ENCODE peak calls at places on chromosome 6, in six cellular contexts. One of them, this sample, is unnamed.

GRCh38 chr6:170464524-170464979 is 88.6 kb downstream of the PSMB1 start:
- DNase-seq in neural progenitor cell: no peak
- DNase-seq in HCT116: no peak
- DNase-seq in MM.1S: no peak
- DNase-seq in GM23248: no peak
- DNase-seq in SK-N-SH: no peak
- DNase-seq in this sample: no peak

GRCh38 chr6:21381336-21381963 is 212.1 kb upstream of the SOX4 start:
- DNase-seq in neural progenitor cell: no peak
- DNase-seq in HCT116: no peak
- DNase-seq in MM.1S: no peak
- DNase-seq in GM23248: no peak
- DNase-seq in SK-N-SH: no peak
- DNase-seq in this sample: peak; percentile 89

GRCh38 chr6:125752773-125753172 is 3.3 kb downstream of the HEY2 start:
- DNase-seq in neural progenitor cell: no peak
- DNase-seq in HCT116: no peak
- DNase-seq in MM.1S: no peak
- DNase-seq in GM23248: no peak
- DNase-seq in SK-N-SH: no peak
- DNase-seq in this sample: no peak

GRCh38 chr6:19538086-19538485 is 299.1 kb upstream of the ID4 start:
- DNase-seq in neural progenitor cell: no peak
- DNase-seq in HCT116: no peak
- DNase-seq in MM.1S: peak; percentile 62
- DNase-seq in GM23248: no peak
- DNase-seq in SK-N-SH: no peak
- DNase-seq in this sample: peak; percentile 57

GRCh38 chr6:13159295-13159694 is 169.0 kb downstream of the TBC1D7 start:
- DNase-seq in neural progenitor cell: no peak
- DNase-seq in HCT116: no peak
- DNase-seq in MM.1S: no peak
- DNase-seq in GM23248: no peak
- DNase-seq in SK-N-SH: no peak
- DNase-seq in this sample: no peak

GRCh38 chr6:138996524-138996923 is 8.5 kb upstream of the REPS1 start:
- DNase-seq in neural progenitor cell: no peak
- DNase-seq in HCT116: no peak
- DNase-seq in MM.1S: no peak
- DNase-seq in GM23248: no peak
- DNase-seq in SK-N-SH: no peak
- DNase-seq in this sample: no peak

GRCh38 chr6:91087864-91088263 is 501.0 kb upstream of the MAP3K7 start:
- DNase-seq in neural progenitor cell: peak; percentile 85
- DNase-seq in HCT116: no peak
- DNase-seq in MM.1S: no peak
- DNase-seq in GM23248: no peak
- DNase-seq in SK-N-SH: no peak
- DNase-seq in this sample: no peak

GRCh38 chr6:106256201-106256968 is 69.2 kb downstream of the ATG5 start:
- DNase-seq in neural progenitor cell: no peak
- DNase-seq in HCT116: no peak
- DNase-seq in MM.1S: no peak
- DNase-seq in GM23248: peak; percentile 84
- DNase-seq in SK-N-SH: peak; percentile 58
- DNase-seq in this sample: peak; percentile 74

GRCh38 chr6:13873288-13874190 is 51.2 kb upstream of the RNF182 start:
- DNase-seq in neural progenitor cell: peak; percentile 86
- DNase-seq in HCT116: peak; percentile 51
- DNase-seq in MM.1S: peak; percentile 55
- DNase-seq in GM23248: peak; percentile 48
- DNase-seq in SK-N-SH: peak; percentile 92
- DNase-seq in this sample: peak; percentile 79

GRCh38 chr6:89566930-89567634 is 71.5 kb downstream of the LYRM2 start:
- DNase-seq in neural progenitor cell: peak; percentile 94
- DNase-seq in HCT116: no peak
- DNase-seq in MM.1S: no peak
- DNase-seq in GM23248: no peak
- DNase-seq in SK-N-SH: no peak
- DNase-seq in this sample: no peak

GRCh38 chr6:41191569-41191968 is 9.4 kb downstream of the TREML2 start:
- DNase-seq in neural progenitor cell: peak; percentile 63
- DNase-seq in HCT116: peak; percentile 12
- DNase-seq in MM.1S: no peak
- DNase-seq in GM23248: peak; percentile 36
- DNase-seq in SK-N-SH: peak; percentile 48
- DNase-seq in this sample: peak; percentile 44

GRCh38 chr6:127328043-127328442 is 15.4 kb downstream of the ECHDC1 start:
- DNase-seq in neural progenitor cell: no peak
- DNase-seq in HCT116: no peak
- DNase-seq in MM.1S: no peak
- DNase-seq in GM23248: peak; percentile 46
- DNase-seq in SK-N-SH: no peak
- DNase-seq in this sample: no peak

GRCh38 chr6:151400473-151400872 is 9.1 kb upstream of the ZBTB2 start:
- DNase-seq in neural progenitor cell: no peak
- DNase-seq in HCT116: no peak
- DNase-seq in MM.1S: no peak
- DNase-seq in GM23248: peak; percentile 83
- DNase-seq in SK-N-SH: no peak
- DNase-seq in this sample: peak; percentile 65

GRCh38 chr6:79250107-79250514 is 15.6 kb upstream of the HMGN3 start:
- DNase-seq in neural progenitor cell: peak; percentile 18
- DNase-seq in HCT116: no peak
- DNase-seq in MM.1S: peak; percentile 53
- DNase-seq in GM23248: no peak
- DNase-seq in SK-N-SH: no peak
- DNase-seq in this sample: no peak

GRCh38 chr6:328924-329323 is 36.6 kb downstream of the DUSP22 start:
- DNase-seq in neural progenitor cell: no peak
- DNase-seq in HCT116: no peak
- DNase-seq in MM.1S: peak; percentile 86
- DNase-seq in GM23248: no peak
- DNase-seq in SK-N-SH: no peak
- DNase-seq in this sample: no peak

GRCh38 chr6:324729-325125 is 32.4 kb downstream of the DUSP22 start:
- DNase-seq in neural progenitor cell: peak; percentile 44
- DNase-seq in HCT116: no peak
- DNase-seq in MM.1S: no peak
- DNase-seq in GM23248: no peak
- DNase-seq in SK-N-SH: no peak
- DNase-seq in this sample: no peak

GRCh38 chr6:328184-328670 is 35.9 kb downstream of the DUSP22 start:
- DNase-seq in neural progenitor cell: no peak
- DNase-seq in HCT116: no peak
- DNase-seq in MM.1S: peak; percentile 99
- DNase-seq in GM23248: peak; percentile 96
- DNase-seq in SK-N-SH: no peak
- DNase-seq in this sample: peak; percentile 55

GRCh38 chr6:327538-328183 is 35.4 kb downstream of the DUSP22 start:
- DNase-seq in neural progenitor cell: no peak
- DNase-seq in HCT116: no peak
- DNase-seq in MM.1S: no peak
- DNase-seq in GM23248: peak; percentile 68
- DNase-seq in SK-N-SH: peak; percentile 52
- DNase-seq in this sample: no peak

DNA sequence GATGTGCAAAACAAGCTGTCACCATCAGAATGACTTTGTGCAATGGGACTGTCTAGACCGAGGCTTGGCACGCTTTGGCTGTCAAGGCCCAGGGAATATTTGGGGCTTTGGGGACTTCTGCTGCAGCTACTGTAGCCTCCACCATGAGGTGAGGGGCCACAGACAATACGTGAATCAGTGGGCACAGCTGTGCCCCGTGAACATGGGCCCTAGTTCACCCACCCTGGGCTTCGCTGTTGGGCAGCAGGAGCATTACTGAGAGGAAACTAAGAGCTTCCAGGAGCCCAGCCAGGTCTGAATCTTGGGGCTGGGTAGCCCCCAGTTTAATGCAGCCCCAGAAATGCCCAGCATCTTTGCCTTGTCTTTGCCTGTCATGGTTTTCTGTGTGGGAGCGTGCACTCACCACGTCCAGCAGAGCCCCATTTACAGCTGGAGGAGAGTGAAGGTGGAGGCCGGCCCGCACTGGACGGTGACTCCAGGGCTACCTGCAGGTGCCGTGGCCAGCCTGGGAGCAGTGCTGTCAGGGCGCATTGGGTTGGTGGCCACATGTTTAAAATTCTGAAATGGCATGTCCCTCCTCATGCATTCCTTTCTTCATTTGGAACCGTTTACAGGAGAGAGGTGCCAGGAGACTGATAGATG is 34.7 kb downstream of the DUSP22 start:
- DNase-seq in neural progenitor cell: no peak
- DNase-seq in HCT116: no peak
- DNase-seq in MM.1S: no peak
- DNase-seq in GM23248: no peak
- DNase-seq in SK-N-SH: no peak
- DNase-seq in this sample: no peak
- H3K9ac ChIP-seq in neural progenitor cell: no peak overlapping the region
- H3K9ac ChIP-seq in HCT116: no peak overlapping the region
- H3K9ac ChIP-seq in MM.1S: peak overlapping the region; percentile 71
- H3K9ac ChIP-seq in GM23248: no peak overlapping the region
- H3K9ac ChIP-seq in SK-N-SH: no peak overlapping the region
- H3K9ac ChIP-seq in this sample: no peak overlapping the region

GRCh38 chr6:28377879-28378278 is 21.7 kb downstream of the ZSCAN12 start:
- DNase-seq in neural progenitor cell: no peak
- DNase-seq in HCT116: no peak
- DNase-seq in MM.1S: no peak
- DNase-seq in GM23248: no peak
- DNase-seq in SK-N-SH: no peak
- DNase-seq in this sample: no peak

GRCh38 chr6:28384143-28384533 is 15.4 kb downstream of the ZSCAN12 start:
- DNase-seq in neural progenitor cell: no peak
- DNase-seq in HCT116: no peak
- DNase-seq in MM.1S: no peak
- DNase-seq in GM23248: no peak
- DNase-seq in SK-N-SH: no peak
- DNase-seq in this sample: no peak

GRCh38 chr6:28378644-28379043 is 20.9 kb downstream of the ZSCAN12 start:
- DNase-seq in neural progenitor cell: no peak
- DNase-seq in HCT116: no peak
- DNase-seq in MM.1S: no peak
- DNase-seq in GM23248: no peak
- DNase-seq in SK-N-SH: no peak
- DNase-seq in this sample: no peak

GRCh38 chr6:28383235-28384142 is 16.1 kb downstream of the ZSCAN12 start:
- DNase-seq in neural progenitor cell: peak; percentile 95
- DNase-seq in HCT116: peak; percentile 82
- DNase-seq in MM.1S: peak; percentile 91
- DNase-seq in GM23248: peak; percentile 83
- DNase-seq in SK-N-SH: peak; percentile 50
- DNase-seq in this sample: peak; percentile 89

GRCh38 chr6:28380381-28380780 is 19.2 kb downstream of the ZSCAN12 start:
- DNase-seq in neural progenitor cell: no peak
- DNase-seq in HCT116: no peak
- DNase-seq in MM.1S: no peak
- DNase-seq in GM23248: no peak
- DNase-seq in SK-N-SH: no peak
- DNase-seq in this sample: no peak
- TF ChIP-seq EZH2phosphoT487 in neural progenitor cell: no peak
- TF ChIP-seq EZH2phosphoT487 in HCT116: no peak
- TF ChIP-seq EZH2phosphoT487 in MM.1S: no peak
- TF ChIP-seq EZH2phosphoT487 in GM23248: no peak
- TF ChIP-seq EZH2phosphoT487 in SK-N-SH: no peak
- TF ChIP-seq EZH2phosphoT487 in this sample: no peak

DNA sequence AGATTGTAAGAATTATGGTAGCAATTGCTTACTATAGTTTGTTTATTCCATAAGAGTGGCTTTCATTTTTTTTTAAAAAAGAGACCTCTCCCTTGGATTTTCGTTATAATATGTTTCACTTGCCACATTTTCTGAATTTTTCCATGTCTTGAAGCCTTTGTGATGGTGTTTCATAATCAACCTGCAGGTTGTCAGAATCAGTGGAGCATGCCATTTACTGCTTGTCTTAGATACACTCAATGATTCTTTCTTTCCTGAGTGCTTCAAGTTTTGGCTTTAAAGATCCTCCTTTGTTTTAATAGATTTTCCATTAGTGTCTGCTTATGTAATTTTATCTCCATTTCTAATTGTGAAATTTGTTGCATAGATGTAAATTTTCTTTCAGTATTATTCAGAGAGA is 31.2 kb downstream of the KCNQ5 start:
- DNase-seq in neural progenitor cell: no peak
- DNase-seq in HCT116: no peak
- DNase-seq in MM.1S: no peak
- DNase-seq in GM23248: no peak
- DNase-seq in SK-N-SH: no peak
- DNase-seq in this sample: no peak
- H3K4me1 ChIP-seq in neural progenitor cell: peaks cover 12% of the 10 kb centered on the region
- H3K4me1 ChIP-seq in HCT116: no peaks in the 10 kb centered on the region
- H3K4me1 ChIP-seq in MM.1S: peaks cover 12% of the 10 kb centered on the region
- H3K4me1 ChIP-seq in GM23248: peaks cover 45% of the 10 kb centered on the region
- H3K4me1 ChIP-seq in SK-N-SH: peaks cover 50% of the 10 kb centered on the region
- H3K4me1 ChIP-seq in this sample: peaks cover 44% of the 10 kb centered on the region

GRCh38 chr6:26556263-26557070 is 18.3 kb downstream of the HMGN4 start:
- DNase-seq in neural progenitor cell: peak; percentile 75
- DNase-seq in HCT116: peak; percentile 84
- DNase-seq in MM.1S: no peak
- DNase-seq in GM23248: peak; percentile 89
- DNase-seq in SK-N-SH: peak; percentile 48
- DNase-seq in this sample: peak; percentile 93

GRCh38 chr6:26554669-26555504 is 16.7 kb downstream of the HMGN4 start:
- DNase-seq in neural progenitor cell: peak; percentile 69
- DNase-seq in HCT116: no peak
- DNase-seq in MM.1S: peak; percentile 89
- DNase-seq in GM23248: peak; percentile 69
- DNase-seq in SK-N-SH: no peak
- DNase-seq in this sample: peak; percentile 76

GRCh38 chr6:26553264-26553738 is 15.1 kb downstream of the HMGN4 start:
- DNase-seq in neural progenitor cell: peak; percentile 83
- DNase-seq in HCT116: peak; percentile 69
- DNase-seq in MM.1S: peak; percentile 73
- DNase-seq in GM23248: peak; percentile 66
- DNase-seq in SK-N-SH: peak; percentile 74
- DNase-seq in this sample: peak; percentile 82

GRCh38 chr6:26553739-26554668 is 15.8 kb downstream of the HMGN4 start:
- DNase-seq in neural progenitor cell: peak; percentile 82
- DNase-seq in HCT116: peak; percentile 81
- DNase-seq in MM.1S: peak; percentile 85
- DNase-seq in GM23248: peak; percentile 95
- DNase-seq in SK-N-SH: no peak
- DNase-seq in this sample: peak; percentile 95

DNA sequence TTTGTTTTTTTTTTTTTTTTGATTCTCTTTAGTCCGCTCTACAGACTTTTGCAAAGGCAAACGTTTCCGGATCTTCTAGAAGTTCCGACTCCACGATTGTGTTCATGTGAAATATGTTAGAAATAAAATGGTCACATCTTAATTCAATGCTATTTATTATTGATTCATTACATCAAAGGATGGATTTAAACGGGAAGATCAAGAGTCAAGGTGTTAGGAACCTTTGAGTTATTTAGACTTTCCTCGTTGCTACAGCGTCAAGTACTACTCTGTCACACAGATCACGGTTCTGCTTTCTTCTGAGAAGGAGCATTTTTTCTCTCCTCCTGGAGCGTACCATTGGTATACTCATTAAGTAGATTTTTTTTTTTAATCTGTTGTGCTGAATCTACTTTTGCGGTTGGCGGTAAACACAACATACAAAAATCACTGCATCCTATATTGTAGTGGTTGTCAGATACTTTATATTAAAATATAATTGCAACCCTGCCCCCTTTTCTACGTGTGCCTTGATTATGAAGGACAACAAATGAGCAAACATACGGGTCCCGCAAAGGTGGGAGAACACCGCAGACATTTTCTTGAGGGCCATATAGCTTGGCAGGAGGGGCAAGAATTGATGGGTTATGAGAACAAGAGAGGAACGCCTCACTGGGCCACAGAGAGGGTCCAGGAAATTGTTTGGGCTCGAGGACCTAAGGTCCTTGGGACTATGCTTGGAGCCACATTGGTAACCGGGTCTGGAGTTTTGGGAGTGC is 17.5 kb downstream of the HMGN4 start:
- DNase-seq in neural progenitor cell: peak; percentile 48
- DNase-seq in HCT116: no peak
- DNase-seq in MM.1S: peak; percentile 41
- DNase-seq in GM23248: peak; percentile 53
- DNase-seq in SK-N-SH: no peak
- DNase-seq in this sample: no peak
- H3K9ac ChIP-seq in neural progenitor cell: no peak overlapping the region
- H3K9ac ChIP-seq in HCT116: no peak overlapping the region
- H3K9ac ChIP-seq in MM.1S: peak overlapping the region; percentile 79
- H3K9ac ChIP-seq in GM23248: peak overlapping the region; percentile 9
- H3K9ac ChIP-seq in SK-N-SH: no peak overlapping the region
- H3K9ac ChIP-seq in this sample: no peak overlapping the region

This sample was measured in PC-3.